ENCODE peak calls at places on chromosomes 7 and 10, in seven cellular contexts. Z is psoas muscle, M is cardiac fibroblast, W is progenitor cell of endocrine pancreas, P is WERI-Rb-1, V is AG04450, O is AG09319. X is an unnamed sample.
A peak's percentile ranks its signal among the peaks of the same experiment; 100 is the strongest.

GRCh38 chr10:43287056-43288007 is 20.5 kb upstream of the RASGEF1A start:
- DNase-seq in M (peak; percentile 34), Z (no peak), P (no peak), O (no peak), W (no peak), V (no peak), X (no peak)

GRCh38 chr7:26081627-26082026 is 70.4 kb upstream of the NFE2L3 start:
- DNase-seq in Z (no peak), O (no peak), W (no peak), M (no peak), V (no peak), P (no peak), X (no peak)

GRCh38 chr10:485776-486572 is 203.5 kb downstream of the DIP2C start:
- DNase-seq in V (no peak), P (no peak), O (no peak), W (no peak), Z (no peak), M (no peak), X (peak; percentile 76)

GRCh38 chr7:17275749-17276671 is 22.4 kb upstream of the AHR start:
- DNase-seq in P (no peak), O (peak; percentile 81), W (no peak), Z (no peak), V (peak; percentile 79), M (peak; percentile 99), X (no peak)

GRCh38 chr7:12490105-12490688 is 80.3 kb upstream of the SCIN start:
- DNase-seq in M (peak; percentile 52), O (no peak), W (no peak), V (peak; percentile 10), P (no peak), Z (no peak), X (no peak)

GRCh38 chr10:60042959-60043358 is 136.6 kb upstream of the CCDC6 start:
- DNase-seq in Z (no peak), O (no peak), V (no peak), W (no peak), P (no peak), M (no peak), X (no peak)

GRCh38 chr10:52961298-52961697 is 188.7 kb upstream of the MBL2 start:
- DNase-seq in P (no peak), Z (no peak), M (no peak), W (no peak), O (no peak), V (no peak), X (no peak)

GRCh38 chr10:128463991-128464755 is 337.9 kb upstream of the MKI67 start:
- DNase-seq in M (peak; percentile 65), Z (no peak), O (no peak), P (peak; percentile 65), V (peak; percentile 39), W (peak; percentile 65), X (peak; percentile 97)

GRCh38 chr10:63257784-63258183 is 124.7 kb downstream of the NRBF2 start:
- DNase-seq in P (no peak), O (no peak), M (no peak), Z (no peak), V (no peak), W (no peak), X (no peak)

GRCh38 chr10:62728479-62728878 is 76.0 kb upstream of the ADO start:
- DNase-seq in M (no peak), W (no peak), P (no peak), V (no peak), O (no peak), Z (no peak), X (no peak)

GRCh38 chr10:63146503-63146902 is 13.4 kb downstream of the NRBF2 start:
- DNase-seq in P (no peak), Z (no peak), W (no peak), M (no peak), V (no peak), O (no peak), X (no peak)

GRCh38 chr10:21722209-21722608 is 188.2 kb downstream of the MLLT10 start:
- DNase-seq in V (no peak), W (no peak), P (no peak), M (no peak), Z (no peak), O (no peak), X (no peak)

GRCh38 chr10:131310904-131311660 is 439 bp downstream of the TCERG1L start:
- DNase-seq in O (no peak), Z (no peak), M (no peak), P (peak; percentile 20), W (peak; percentile 28), V (no peak), X (no peak)

GRCh38 chr7:81025360-81025759 is 106.5 kb upstream of the SEMA3C start:
- DNase-seq in P (no peak), W (no peak), V (no peak), O (no peak), Z (no peak), M (peak; percentile 18), X (no peak)

GRCh38 chr7:28181921-28182517 is 1.4 kb upstream of the JAZF1 start:
- DNase-seq in W (no peak), Z (no peak), V (no peak), O (no peak), M (no peak), P (no peak), X (no peak)

GRCh38 chr7:44145969-44146897 is 5.1 kb upstream of the MYL7 start:
- DNase-seq in Z (peak; percentile 82), P (peak; percentile 68), V (no peak), O (peak; percentile 20), M (peak; percentile 49), W (peak; percentile 47), X (no peak)

GRCh38 chr7:4837041-4837813 is 24.6 kb downstream of the PAPOLB start:
- DNase-seq in M (peak; percentile 38), V (no peak), P (peak; percentile 62), W (no peak), Z (no peak), O (no peak), X (no peak)

GRCh38 chr7:135283959-135284638 is 50.5 kb downstream of the STRA8 start:
- DNase-seq in Z (no peak), W (no peak), M (no peak), V (no peak), P (peak; percentile 29), O (no peak), X (peak; percentile 44)

GRCh38 chr7:117163101-117163500 is 159.8 kb downstream of the WNT2 start:
- DNase-seq in Z (no peak), O (no peak), W (no peak), M (no peak), P (no peak), V (no peak), X (no peak)

GRCh38 chr7:26683277-26683676 is 181.1 kb downstream of the SKAP2 start:
- DNase-seq in M (no peak), V (no peak), Z (no peak), W (no peak), P (no peak), O (no peak), X (no peak)

GRCh38 chr10:3186365-3186764 is 13.8 kb upstream of the PITRM1 start:
- DNase-seq in V (no peak), P (no peak), O (no peak), W (no peak), Z (no peak), M (no peak), X (no peak)

GRCh38 chr7:154960063-154960790 is 42.7 kb downstream of the PAXIP1 start:
- DNase-seq in V (no peak), W (no peak), M (peak; percentile 50), O (no peak), Z (no peak), P (no peak), X (no peak)

GRCh38 chr7:88347098-88347497 is 40.4 kb upstream of the STEAP4 start:
- DNase-seq in O (no peak), V (no peak), M (no peak), Z (no peak), W (no peak), P (no peak), X (no peak)

GRCh38 chr10:130740788-130741785 is 570.4 kb downstream of the TCERG1L start:
- DNase-seq in O (no peak), P (no peak), Z (no peak), V (no peak), W (no peak), M (no peak), X (no peak)

GRCh38 chr7:151659219-151659618 is 139.5 kb upstream of the RHEB start:
- DNase-seq in Z (no peak), W (no peak), V (no peak), M (no peak), P (no peak), O (no peak), X (no peak)

GRCh38 chr7:24979470-24979862 is 512 bp downstream of the OSBPL3 start:
- DNase-seq in V (no peak), P (peak; percentile 68), Z (peak; percentile 49), O (no peak), W (peak; percentile 64), M (peak; percentile 78), X (no peak)

GRCh38 chr7:127251458-127252379 is 1.0 kb downstream of the GRM8 start:
- DNase-seq in V (no peak), P (peak; percentile 30), M (no peak), Z (peak; percentile 12), W (no peak), O (no peak), X (no peak)

GRCh38 chr7:97064972-97065587 is 40.4 kb upstream of the DLX5 start:
- DNase-seq in W (no peak), V (peak; percentile 11), P (peak; percentile 31), Z (no peak), M (peak; percentile 69), O (peak; percentile 24), X (no peak)

GRCh38 chr10:10007972-10008371 is 1009.7 kb upstream of the CELF2 start:
- DNase-seq in W (no peak), M (peak; percentile 9), O (no peak), V (no peak), Z (no peak), P (no peak), X (no peak)

GRCh38 chr7:66844552-66845381 is 76.3 kb upstream of the TMEM248 start:
- DNase-seq in W (peak; percentile 99), Z (peak; percentile 98), V (peak; percentile 97), P (peak; percentile 98), M (peak; percentile 99), O (peak; percentile 97), X (peak; percentile 100)
- TF ChIP-seq CTCF in W (peak; percentile 41), Z (peak; percentile 32), V (peak; percentile 27), P (peak; percentile 34), M (peak; percentile 26), O (no peak), X (no peak)

GRCh38 chr7:141275350-141275749 is 201.5 kb downstream of the TMEM178B start:
- DNase-seq in W (no peak), V (no peak), Z (no peak), O (no peak), P (no peak), M (no peak), X (no peak)
- TF ChIP-seq CTCF in W (no peak), V (no peak), Z (no peak), O (no peak), P (no peak), M (no peak), X (no peak)

GRCh38 chr10:11434323-11434722 is 177.1 kb downstream of the USP6NL start:
- DNase-seq in P (no peak), O (no peak), V (no peak), W (no peak), M (no peak), Z (no peak), X (no peak)
- TF ChIP-seq CTCF in P (peak; percentile 48), O (peak; percentile 12), V (peak; percentile 32), W (peak; percentile 45), M (no peak), Z (no peak), X (no peak)

DNA sequence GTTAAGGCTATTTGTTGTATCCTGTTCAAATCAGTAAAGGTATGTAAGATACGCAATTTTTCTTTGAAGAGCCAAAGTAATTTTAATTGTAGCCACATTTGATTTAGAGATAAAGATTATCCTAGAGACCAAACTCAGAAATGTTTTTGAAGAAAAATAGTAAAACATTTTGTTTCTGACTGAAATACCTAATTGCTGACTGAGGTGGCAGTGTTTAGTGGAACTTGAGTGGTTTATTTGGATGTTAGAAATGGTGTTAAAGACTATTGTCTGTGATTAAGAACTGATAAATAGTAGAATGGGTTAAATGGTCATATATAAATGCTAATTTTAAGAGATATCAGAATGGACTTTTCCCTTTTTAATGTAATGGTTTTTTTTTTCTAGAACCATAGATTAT is 15.3 kb downstream of the EDRF1 start:
- DNase-seq in P (no peak), V (no peak), M (no peak), O (no peak), W (no peak), Z (no peak), X (no peak)
- TF ChIP-seq CTCF in P (no peak), V (peak; percentile 9), M (no peak), O (no peak), W (peak; percentile 28), Z (no peak), X (peak; percentile 26)

X was measured in osteocyte.